ENCODE peak calls at places on chromosomes 5 and 9, in six cellular contexts. L is GM12878, X is A549, U is endothelial cell of umbilical vein, Z is HepG2, P is K562. B is an unnamed sample.
A peak's percentile ranks its signal among the peaks of the same experiment; 100 is the strongest.

GRCh38 chr5:72624641-72625236 is 117.5 kb upstream of the ZNF366 start:
- DNase-seq in U (peak; percentile 83), X (no peak), L (no peak), P (no peak), Z (no peak), B (no peak)

GRCh38 chr5:135966165-135966564 is 11.4 kb upstream of the LECT2 start:
- DNase-seq in P (no peak), U (no peak), L (no peak), X (no peak), Z (no peak), B (no peak)

GRCh38 chr5:132027027-132027426 is 15.6 kb upstream of the ACSL6 start:
- DNase-seq in X (no peak), P (no peak), Z (no peak), L (no peak), U (no peak), B (no peak)

GRCh38 chr9:133684461-133685361 is 48.5 kb downstream of the DBH start:
- DNase-seq in L (no peak), X (no peak), Z (no peak), U (no peak), P (no peak), B (no peak)

GRCh38 chr9:125312411-125312810 is 50.8 kb downstream of the GAPVD1 start:
- DNase-seq in Z (no peak), P (no peak), L (no peak), U (no peak), X (no peak), B (no peak)

GRCh38 chr5:151628112-151628823 is 37.1 kb upstream of the FAT2 start:
- DNase-seq in P (no peak), L (no peak), X (no peak), U (no peak), Z (no peak), B (no peak)

GRCh38 chr5:52743970-52744369 is 43.7 kb upstream of the ITGA1 start:
- DNase-seq in P (no peak), L (no peak), X (no peak), U (peak; percentile 88), Z (no peak), B (no peak)

GRCh38 chr9:9753266-9753665 is 859.5 kb downstream of the PTPRD start:
- DNase-seq in P (no peak), L (no peak), U (no peak), Z (no peak), X (no peak), B (no peak)

GRCh38 chr5:10453564-10453963 is 11.9 kb downstream of the ROPN1L start:
- DNase-seq in Z (no peak), P (no peak), U (no peak), L (no peak), X (peak; percentile 59), B (no peak)

GRCh38 chr9:479316-479715 is 264.7 kb downstream of the DOCK8 start:
- DNase-seq in L (no peak), P (no peak), X (no peak), U (no peak), Z (no peak), B (no peak)

GRCh38 chr9:131714821-131715220 is 25.1 kb downstream of the RAPGEF1 start:
- DNase-seq in L (no peak), X (no peak), Z (no peak), P (no peak), U (peak; percentile 57), B (no peak)

GRCh38 chr5:156841737-156842136 is 8.4 kb upstream of the PPP1R2B start:
- DNase-seq in L (no peak), Z (no peak), U (no peak), P (no peak), X (no peak), B (no peak)

GRCh38 chr5:73321757-73322452 is 126.7 kb downstream of the FOXD1 start:
- DNase-seq in L (no peak), P (no peak), U (no peak), Z (no peak), X (no peak), B (no peak)

GRCh38 chr9:69172895-69173294 is 1.2 kb upstream of the TJP2 start:
- DNase-seq in P (no peak), U (peak; percentile 47), X (no peak), Z (no peak), L (no peak), B (no peak)

GRCh38 chr5:150335778-150336177 is 21.7 kb upstream of the TCOF1 start:
- DNase-seq in U (no peak), L (no peak), Z (no peak), X (no peak), P (no peak), B (no peak)

GRCh38 chr5:138370537-138370936 is 18.1 kb downstream of the KDM3B start:
- DNase-seq in P (no peak), U (peak; percentile 35), Z (no peak), X (no peak), L (no peak), B (peak; percentile 8)

GRCh38 chr5:135705941-135706340 is 127.2 kb upstream of the CXCL14 start:
- DNase-seq in U (no peak), X (no peak), Z (no peak), P (no peak), L (no peak), B (no peak)

GRCh38 chr9:129665008-129665771 is at the start of gene PRRX2:
- DNase-seq in Z (no peak), L (no peak), X (peak; percentile 47), U (no peak), P (no peak), B (no peak)

GRCh38 chr9:135155396-135155795 is 67.9 kb downstream of the OLFM1 start:
- DNase-seq in P (no peak), X (no peak), Z (no peak), U (no peak), L (no peak), B (no peak)

GRCh38 chr9:135154050-135154570 is 66.6 kb downstream of the OLFM1 start:
- DNase-seq in Z (no peak), U (no peak), P (no peak), X (no peak), L (no peak), B (no peak)

GRCh38 chr9:135158572-135158937 is 71.1 kb downstream of the OLFM1 start:
- DNase-seq in X (no peak), L (no peak), U (no peak), Z (no peak), P (no peak), B (no peak)

GRCh38 chr9:135157856-135158571 is 70.5 kb downstream of the OLFM1 start:
- DNase-seq in Z (no peak), L (no peak), U (no peak), X (no peak), P (no peak), B (no peak)

DNA sequence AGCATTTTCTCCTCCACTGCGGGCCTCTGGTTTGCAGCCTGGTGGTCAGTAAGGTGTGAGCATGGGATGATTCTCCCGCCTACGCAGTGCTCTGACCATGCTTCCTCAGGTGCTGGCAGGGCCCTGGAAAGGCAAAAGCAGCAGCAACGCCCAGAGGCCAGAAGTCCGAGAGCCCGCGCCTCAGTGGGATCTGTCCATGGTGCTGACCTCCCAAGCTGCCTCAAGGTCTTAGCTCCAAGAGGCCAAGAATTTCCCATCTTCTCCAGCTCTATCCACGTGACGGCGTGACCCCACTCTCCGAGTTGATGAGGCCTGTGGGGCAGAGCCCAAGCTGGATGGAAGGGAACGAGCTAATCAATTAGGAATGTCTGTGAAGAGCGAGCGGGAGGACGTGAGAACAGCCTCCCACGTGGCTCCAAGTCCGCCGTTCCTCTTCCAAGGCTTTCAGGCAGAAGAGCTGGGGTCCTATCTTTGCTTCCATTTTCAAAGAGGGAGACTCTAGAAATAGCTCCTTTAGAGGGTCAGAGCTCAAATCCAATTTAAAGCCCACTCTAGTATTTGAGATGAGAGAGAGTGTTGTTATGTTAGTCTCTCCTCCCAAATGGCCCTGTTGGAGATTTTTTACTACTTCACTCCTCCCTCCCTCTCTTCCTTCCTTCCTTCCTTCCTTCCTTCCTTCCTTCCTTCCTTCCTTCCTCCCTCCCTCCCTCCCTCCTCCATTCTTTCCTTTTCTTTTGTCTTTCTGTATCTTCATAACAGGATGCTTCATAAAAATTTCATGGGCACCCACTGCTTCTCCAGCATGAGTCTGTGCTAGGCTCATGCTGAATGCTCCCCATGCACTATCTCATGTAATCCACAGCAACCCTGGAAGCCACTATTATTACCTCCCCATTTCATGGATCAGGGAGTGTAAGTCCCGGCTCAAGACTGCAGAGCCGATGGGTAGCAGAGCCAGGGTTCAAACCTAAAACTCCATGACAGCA is 69.3 kb downstream of the OLFM1 start:
- DNase-seq in X (peak; percentile 53), U (peak; percentile 8), L (no peak), Z (peak; percentile 15), P (peak; percentile 67), B (peak; percentile 53)
- TF ChIP-seq MYC in X (no peak), U (no peak), L (no peak), Z (no peak), P (no peak), B (no peak)

GRCh38 chr9:27572036-27572435 is 1.2 kb downstream of the C9orf72 start:
- DNase-seq in U (no peak), Z (no peak), P (no peak), X (no peak), L (no peak), B (no peak)
- TF ChIP-seq MAX in U (no peak), Z (no peak), P (no peak), X (no peak), L (no peak), B (no peak)

GRCh38 chr9:4182831-4183230 is 117.0 kb downstream of the GLIS3 start:
- DNase-seq in P (no peak), L (no peak), U (no peak), X (no peak), Z (no peak), B (no peak)

GRCh38 chr9:4177970-4178758 is 121.7 kb downstream of the GLIS3 start:
- DNase-seq in Z (peak; percentile 7), U (no peak), X (peak; percentile 75), L (no peak), P (no peak), B (no peak)

GRCh38 chr9:4175846-4176245 is 124.0 kb downstream of the GLIS3 start:
- DNase-seq in Z (no peak), X (no peak), P (no peak), L (no peak), U (no peak), B (no peak)

DNA sequence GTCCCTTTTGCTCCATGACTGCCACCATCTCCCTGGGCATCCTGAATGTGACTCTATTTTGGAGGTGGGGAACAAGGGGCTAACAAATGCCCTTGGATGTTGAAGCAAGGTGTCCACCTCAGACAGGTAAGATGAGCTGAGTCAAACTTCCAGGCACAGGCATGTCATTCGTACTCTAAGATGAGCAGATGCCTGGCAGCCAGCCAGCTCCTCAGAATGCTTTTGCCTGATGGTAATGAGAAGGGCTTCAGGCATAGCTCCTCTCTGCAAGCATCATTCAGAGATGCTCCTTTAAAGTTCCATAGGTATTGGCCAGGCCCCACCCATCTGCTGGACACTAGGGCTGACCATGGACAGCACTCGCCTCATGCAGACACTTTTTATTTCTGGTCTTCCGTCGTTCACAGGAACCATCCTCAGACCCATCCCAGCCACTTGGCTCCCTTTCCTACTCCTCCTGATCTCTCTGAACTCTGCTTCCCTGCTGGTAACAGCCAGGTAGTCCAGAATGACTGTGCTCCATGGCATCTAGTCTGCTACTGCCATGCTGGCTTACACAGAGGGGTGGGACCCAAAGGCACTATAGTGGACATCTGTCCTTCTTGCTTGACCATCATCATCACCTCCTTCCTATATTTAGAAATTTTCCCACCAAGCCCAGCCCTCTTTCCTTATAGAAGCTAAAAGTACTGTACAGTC is 118.8 kb downstream of the GLIS3 start:
- DNase-seq in U (no peak), L (no peak), P (no peak), X (no peak), Z (no peak), B (no peak)
- TF ChIP-seq MYC in U (no peak), L (no peak), P (no peak), X (no peak), Z (no peak), B (no peak)

GRCh38 chr5:143426437-143426991 is 23.0 kb upstream of the NR3C1 start:
- DNase-seq in P (no peak), U (no peak), L (no peak), Z (no peak), X (no peak), B (no peak)
- TF ChIP-seq MAX in P (no peak), U (no peak), L (no peak), Z (no peak), X (no peak), B (no peak)

GRCh38 chr9:86181379-86182315 is 77.8 kb downstream of the C9orf153 start:
- DNase-seq in P (no peak), U (no peak), X (no peak), L (no peak), Z (no peak), B (no peak)
- TF ChIP-seq MYC in P (no peak), U (no peak), X (no peak), L (no peak), Z (no peak), B (no peak)